ENCODE peak calls at places on chromosomes 7 and 10, in eight cellular contexts. One of them, this sample, is unnamed.

GRCh38 chr7:2173184-2173827 is 59.4 kb downstream of the MAD1L1 start:
- DNase-seq in stimulated activated CD4-positive, alpha-beta T cell treated with anti-CD3 and anti-CD28 coated beads, Interleukin-1b, Interleukin-23, amount 100 ng/mL, for 1 hour: no peak
- DNase-seq in HCEC 1CT: no peak
- DNase-seq in smooth muscle cell of the brain vasculature: peak
- DNase-seq in IMR-90: no peak
- DNase-seq in Kasumi-1: no peak
- DNase-seq in retina: no peak
- DNase-seq in ACHN: no peak
- DNase-seq in this sample: no peak

GRCh38 chr7:132779164-132779563 is 202.9 kb upstream of the PLXNA4 start:
- DNase-seq in IMR-90: no peak
- DNase-seq in HCEC 1CT: no peak
- DNase-seq in smooth muscle cell of the brain vasculature: no peak
- DNase-seq in Kasumi-1: no peak
- DNase-seq in ACHN: no peak
- DNase-seq in retina: no peak
- DNase-seq in stimulated activated CD4-positive, alpha-beta T cell treated with anti-CD3 and anti-CD28 coated beads, Interleukin-1b, Interleukin-23, amount 100 ng/mL, for 1 hour: no peak
- DNase-seq in this sample: no peak

GRCh38 chr10:49178489-49179471 is 9.4 kb downstream of the TMEM273 start:
- DNase-seq in smooth muscle cell of the brain vasculature: no peak
- DNase-seq in retina: no peak
- DNase-seq in ACHN: no peak
- DNase-seq in IMR-90: no peak
- DNase-seq in HCEC 1CT: no peak
- DNase-seq in stimulated activated CD4-positive, alpha-beta T cell treated with anti-CD3 and anti-CD28 coated beads, Interleukin-1b, Interleukin-23, amount 100 ng/mL, for 1 hour: no peak
- DNase-seq in Kasumi-1: no peak
- DNase-seq in this sample: no peak

GRCh38 chr10:117597216-117597615 is 54.7 kb downstream of the EMX2 start:
- DNase-seq in retina: no peak
- DNase-seq in stimulated activated CD4-positive, alpha-beta T cell treated with anti-CD3 and anti-CD28 coated beads, Interleukin-1b, Interleukin-23, amount 100 ng/mL, for 1 hour: no peak
- DNase-seq in ACHN: no peak
- DNase-seq in Kasumi-1: no peak
- DNase-seq in smooth muscle cell of the brain vasculature: no peak
- DNase-seq in IMR-90: no peak
- DNase-seq in HCEC 1CT: no peak
- DNase-seq in this sample: no peak

GRCh38 chr7:31051598-31052503 is at the start of gene ADCYAP1R1:
- DNase-seq in ACHN: no peak
- DNase-seq in retina: peak
- DNase-seq in Kasumi-1: no peak
- DNase-seq in IMR-90: no peak
- DNase-seq in stimulated activated CD4-positive, alpha-beta T cell treated with anti-CD3 and anti-CD28 coated beads, Interleukin-1b, Interleukin-23, amount 100 ng/mL, for 1 hour: no peak
- DNase-seq in smooth muscle cell of the brain vasculature: no peak
- DNase-seq in HCEC 1CT: no peak
- DNase-seq in this sample: no peak

GRCh38 chr10:52740913-52741675 is 31.5 kb downstream of the MBL2 start:
- DNase-seq in HCEC 1CT: peak
- DNase-seq in ACHN: peak
- DNase-seq in Kasumi-1: peak
- DNase-seq in smooth muscle cell of the brain vasculature: no peak
- DNase-seq in retina: peak
- DNase-seq in stimulated activated CD4-positive, alpha-beta T cell treated with anti-CD3 and anti-CD28 coated beads, Interleukin-1b, Interleukin-23, amount 100 ng/mL, for 1 hour: no peak
- DNase-seq in IMR-90: peak
- DNase-seq in this sample: no peak

GRCh38 chr7:39353615-39354376 is 212.4 kb upstream of the YAE1 start:
- DNase-seq in ACHN: peak
- DNase-seq in Kasumi-1: no peak
- DNase-seq in retina: peak
- DNase-seq in HCEC 1CT: no peak
- DNase-seq in smooth muscle cell of the brain vasculature: no peak
- DNase-seq in IMR-90: no peak
- DNase-seq in stimulated activated CD4-positive, alpha-beta T cell treated with anti-CD3 and anti-CD28 coated beads, Interleukin-1b, Interleukin-23, amount 100 ng/mL, for 1 hour: no peak
- DNase-seq in this sample: no peak

GRCh38 chr10:19839090-19839489 is 22.9 kb downstream of the PLXDC2 start:
- DNase-seq in smooth muscle cell of the brain vasculature: no peak
- DNase-seq in IMR-90: no peak
- DNase-seq in stimulated activated CD4-positive, alpha-beta T cell treated with anti-CD3 and anti-CD28 coated beads, Interleukin-1b, Interleukin-23, amount 100 ng/mL, for 1 hour: no peak
- DNase-seq in Kasumi-1: no peak
- DNase-seq in retina: no peak
- DNase-seq in ACHN: no peak
- DNase-seq in HCEC 1CT: no peak
- DNase-seq in this sample: no peak

GRCh38 chr7:13181221-13181620 is 493.8 kb downstream of the ARL4A start:
- DNase-seq in Kasumi-1: no peak
- DNase-seq in IMR-90: peak
- DNase-seq in HCEC 1CT: peak
- DNase-seq in retina: peak
- DNase-seq in ACHN: no peak
- DNase-seq in smooth muscle cell of the brain vasculature: no peak
- DNase-seq in stimulated activated CD4-positive, alpha-beta T cell treated with anti-CD3 and anti-CD28 coated beads, Interleukin-1b, Interleukin-23, amount 100 ng/mL, for 1 hour: no peak
- DNase-seq in this sample: no peak

GRCh38 chr10:132538790-132539421 is 1.3 kb downstream of the INPP5A start:
- DNase-seq in retina: no peak
- DNase-seq in ACHN: no peak
- DNase-seq in IMR-90: no peak
- DNase-seq in HCEC 1CT: no peak
- DNase-seq in smooth muscle cell of the brain vasculature: no peak
- DNase-seq in Kasumi-1: no peak
- DNase-seq in stimulated activated CD4-positive, alpha-beta T cell treated with anti-CD3 and anti-CD28 coated beads, Interleukin-1b, Interleukin-23, amount 100 ng/mL, for 1 hour: no peak
- DNase-seq in this sample: no peak

GRCh38 chr7:99409192-99409572 is 413 bp downstream of the BUD31 start:
- DNase-seq in retina: no peak
- DNase-seq in ACHN: peak
- DNase-seq in IMR-90: no peak
- DNase-seq in smooth muscle cell of the brain vasculature: no peak
- DNase-seq in stimulated activated CD4-positive, alpha-beta T cell treated with anti-CD3 and anti-CD28 coated beads, Interleukin-1b, Interleukin-23, amount 100 ng/mL, for 1 hour: no peak
- DNase-seq in HCEC 1CT: no peak
- DNase-seq in Kasumi-1: peak
- DNase-seq in this sample: no peak

GRCh38 chr10:70537398-70538194 is 59.0 kb downstream of the PALD1 start:
- DNase-seq in ACHN: peak
- DNase-seq in Kasumi-1: peak
- DNase-seq in retina: no peak
- DNase-seq in stimulated activated CD4-positive, alpha-beta T cell treated with anti-CD3 and anti-CD28 coated beads, Interleukin-1b, Interleukin-23, amount 100 ng/mL, for 1 hour: no peak
- DNase-seq in smooth muscle cell of the brain vasculature: no peak
- DNase-seq in HCEC 1CT: no peak
- DNase-seq in IMR-90: no peak
- DNase-seq in this sample: no peak

GRCh38 chr7:485188-486081 is 34.2 kb downstream of the PDGFA start:
- DNase-seq in stimulated activated CD4-positive, alpha-beta T cell treated with anti-CD3 and anti-CD28 coated beads, Interleukin-1b, Interleukin-23, amount 100 ng/mL, for 1 hour: no peak
- DNase-seq in Kasumi-1: no peak
- DNase-seq in HCEC 1CT: no peak
- DNase-seq in IMR-90: peak
- DNase-seq in smooth muscle cell of the brain vasculature: no peak
- DNase-seq in retina: no peak
- DNase-seq in ACHN: no peak
- DNase-seq in this sample: no peak

GRCh38 chr7:5526190-5527037 is 102.8 kb upstream of the TNRC18 start:
- DNase-seq in retina: no peak
- DNase-seq in smooth muscle cell of the brain vasculature: no peak
- DNase-seq in HCEC 1CT: peak
- DNase-seq in stimulated activated CD4-positive, alpha-beta T cell treated with anti-CD3 and anti-CD28 coated beads, Interleukin-1b, Interleukin-23, amount 100 ng/mL, for 1 hour: peak
- DNase-seq in ACHN: peak
- DNase-seq in IMR-90: peak
- DNase-seq in Kasumi-1: no peak
- DNase-seq in this sample: no peak

GRCh38 chr7:42856605-42856987 is 55.3 kb downstream of the C7orf25 start:
- DNase-seq in smooth muscle cell of the brain vasculature: no peak
- DNase-seq in ACHN: no peak
- DNase-seq in retina: no peak
- DNase-seq in stimulated activated CD4-positive, alpha-beta T cell treated with anti-CD3 and anti-CD28 coated beads, Interleukin-1b, Interleukin-23, amount 100 ng/mL, for 1 hour: no peak
- DNase-seq in Kasumi-1: no peak
- DNase-seq in HCEC 1CT: no peak
- DNase-seq in IMR-90: no peak
- DNase-seq in this sample: no peak

GRCh38 chr7:68511281-68511680 is 1087.0 kb upstream of the AUTS2 start:
- DNase-seq in stimulated activated CD4-positive, alpha-beta T cell treated with anti-CD3 and anti-CD28 coated beads, Interleukin-1b, Interleukin-23, amount 100 ng/mL, for 1 hour: no peak
- DNase-seq in retina: peak
- DNase-seq in Kasumi-1: no peak
- DNase-seq in ACHN: no peak
- DNase-seq in HCEC 1CT: no peak
- DNase-seq in IMR-90: no peak
- DNase-seq in smooth muscle cell of the brain vasculature: no peak
- DNase-seq in this sample: no peak

GRCh38 chr10:87875929-87876571 is 12.6 kb downstream of the PTEN start:
- DNase-seq in stimulated activated CD4-positive, alpha-beta T cell treated with anti-CD3 and anti-CD28 coated beads, Interleukin-1b, Interleukin-23, amount 100 ng/mL, for 1 hour: no peak
- DNase-seq in smooth muscle cell of the brain vasculature: no peak
- DNase-seq in ACHN: no peak
- DNase-seq in Kasumi-1: peak
- DNase-seq in HCEC 1CT: no peak
- DNase-seq in IMR-90: no peak
- DNase-seq in retina: no peak
- DNase-seq in this sample: no peak

GRCh38 chr10:15097011-15097812 is at the start of gene RPP38:
- DNase-seq in ACHN: peak
- DNase-seq in smooth muscle cell of the brain vasculature: peak
- DNase-seq in stimulated activated CD4-positive, alpha-beta T cell treated with anti-CD3 and anti-CD28 coated beads, Interleukin-1b, Interleukin-23, amount 100 ng/mL, for 1 hour: peak
- DNase-seq in retina: peak
- DNase-seq in HCEC 1CT: peak
- DNase-seq in Kasumi-1: peak
- DNase-seq in IMR-90: peak
- DNase-seq in this sample: peak

GRCh38 chr7:139777948-139778841 is at the start of gene HIPK2:
- DNase-seq in retina: peak
- DNase-seq in stimulated activated CD4-positive, alpha-beta T cell treated with anti-CD3 and anti-CD28 coated beads, Interleukin-1b, Interleukin-23, amount 100 ng/mL, for 1 hour: peak
- DNase-seq in ACHN: peak
- DNase-seq in HCEC 1CT: peak
- DNase-seq in Kasumi-1: peak
- DNase-seq in IMR-90: peak
- DNase-seq in smooth muscle cell of the brain vasculature: no peak
- DNase-seq in this sample: no peak

GRCh38 chr10:17457083-17457482 is 2.7 kb upstream of the ST8SIA6 start:
- DNase-seq in retina: no peak
- DNase-seq in stimulated activated CD4-positive, alpha-beta T cell treated with anti-CD3 and anti-CD28 coated beads, Interleukin-1b, Interleukin-23, amount 100 ng/mL, for 1 hour: no peak
- DNase-seq in ACHN: no peak
- DNase-seq in smooth muscle cell of the brain vasculature: no peak
- DNase-seq in Kasumi-1: no peak
- DNase-seq in HCEC 1CT: no peak
- DNase-seq in IMR-90: no peak
- DNase-seq in this sample: no peak